ENCODE peak calls at places on chromosomes 16 and 17, in seven cellular contexts. U is stimulated activated CD4-positive, alpha-beta T cell treated with anti-CD3 and anti-CD28 coated beads, Interleukin-1b, Interleukin-23, amount 100 ng/mL, for 24 hours; V is iris pigment epithelial cell; E is testis; O is cardiac muscle cell; W is amniotic stem cell; M is epithelial cell of esophagus. F is an unnamed sample.

GRCh38 chr17:17446666-17447155 is 30.1 kb upstream of the MED9 start:
- DNase-seq in W (no peak), E (no peak), V (no peak), O (no peak), U (no peak), M (no peak), F (no peak)

GRCh38 chr17:956905-957304 is 22.7 kb downstream of the NXN start:
- DNase-seq in O (no peak), M (peak; percentile 96), W (no peak), V (peak; percentile 68), U (no peak), E (no peak), F (peak; percentile 76)

GRCh38 chr17:34633351-34633750 is 54.0 kb downstream of the TMEM132E start:
- DNase-seq in M (no peak), O (no peak), W (no peak), E (no peak), V (no peak), U (no peak), F (no peak)

GRCh38 chr16:64412578-64413280 is 709.1 kb downstream of the CDH11 start:
- DNase-seq in M (peak; percentile 60), E (no peak), W (no peak), U (no peak), O (peak; percentile 12), V (peak; percentile 61), F (peak; percentile 36)

GRCh38 chr17:78672880-78673371 is 95.7 kb upstream of the DNAH17 start:
- DNase-seq in U (no peak), E (no peak), V (peak; percentile 24), M (peak; percentile 18), O (peak; percentile 16), W (no peak), F (no peak)

GRCh38 chr17:79851461-79851817 is 12.2 kb upstream of the CBX4 start:
- DNase-seq in V (no peak), E (no peak), M (peak; percentile 96), U (no peak), O (no peak), W (no peak), F (peak; percentile 86)

GRCh38 chr17:34884597-34884996 is 76.7 kb downstream of the CCT6B start:
- DNase-seq in O (no peak), U (no peak), M (no peak), W (no peak), E (no peak), V (no peak), F (no peak)

GRCh38 chr16:61820398-61820797 is 215.8 kb downstream of the CDH8 start:
- DNase-seq in W (no peak), U (no peak), O (no peak), E (no peak), M (no peak), V (peak; percentile 41), F (no peak)

GRCh38 chr16:31354394-31355291 is at the start of gene ITGAX:
- DNase-seq in V (peak; percentile 55), U (peak; percentile 71), M (peak; percentile 4), E (peak; percentile 62), O (peak; percentile 61), W (no peak), F (peak; percentile 66)

GRCh38 chr16:15976225-15976812 is 26.9 kb downstream of the ABCC1 start:
- DNase-seq in U (no peak), O (no peak), V (no peak), E (no peak), W (no peak), M (peak; percentile 22), F (no peak)

GRCh38 chr17:48492401-48493298 is 38.2 kb downstream of the HOXB1 start:
- DNase-seq in M (peak; percentile 56), V (peak; percentile 67), O (peak; percentile 72), U (peak; percentile 55), E (peak; percentile 53), W (no peak), F (peak; percentile 43)

GRCh38 chr16:31072540-31073072 is 1.4 kb downstream of the ZNF668 start:
- DNase-seq in U (no peak), M (peak; percentile 57), E (no peak), W (no peak), V (peak; percentile 68), O (peak; percentile 48), F (peak; percentile 17)

GRCh38 chr17:347309-347708 is 5.3 kb downstream of the RPH3AL start:
- DNase-seq in E (no peak), U (no peak), W (no peak), M (no peak), O (no peak), V (no peak), F (no peak)

GRCh38 chr16:67563708-67564468 is 1.6 kb downstream of the CTCF start:
- DNase-seq in W (no peak), O (peak; percentile 80), E (no peak), V (peak; percentile 93), U (no peak), M (peak; percentile 88), F (peak; percentile 95)

GRCh38 chr17:9002610-9003354 is 18.5 kb upstream of the NTN1 start:
- DNase-seq in W (no peak), U (no peak), V (no peak), O (peak; percentile 18), M (peak; percentile 23), E (peak; percentile 28), F (no peak)

GRCh38 chr17:30905742-30906100 is 317 bp downstream of the TEFM start:
- DNase-seq in W (no peak), U (no peak), V (no peak), E (no peak), M (no peak), O (peak; percentile 10), F (no peak)

GRCh38 chr17:61647044-61647443 is 56.0 kb upstream of the NACA2 start:
- DNase-seq in O (peak; percentile 15), U (no peak), W (peak; percentile 34), V (peak; percentile 64), E (no peak), M (no peak), F (no peak)

GRCh38 chr17:2151634-2152033 is 96.7 kb downstream of the HIC1 start:
- DNase-seq in W (no peak), M (peak; percentile 46), O (no peak), V (no peak), E (no peak), U (no peak), F (peak; percentile 20)

GRCh38 chr16:68421076-68421475 is 27.2 kb downstream of the SMPD3 start:
- DNase-seq in W (no peak), U (no peak), M (no peak), E (no peak), V (no peak), O (no peak), F (no peak)

GRCh38 chr17:71926746-71927398 is 193.9 kb upstream of the SOX9 start:
- DNase-seq in E (no peak), O (no peak), W (no peak), M (no peak), U (no peak), V (no peak), F (peak; percentile 9)

GRCh38 chr16:68379472-68380347 is 68.6 kb downstream of the SMPD3 start:
- DNase-seq in O (no peak), U (no peak), M (no peak), V (no peak), W (no peak), E (no peak), F (no peak)

GRCh38 chr17:63082273-63082861 is 116.3 kb downstream of the TANC2 start:
- DNase-seq in U (no peak), E (no peak), V (peak; percentile 48), O (peak; percentile 66), W (peak; percentile 3), M (peak; percentile 29), F (peak; percentile 21)

GRCh38 chr16:50547340-50547865 is 793 bp upstream of the NKD1 start:
- DNase-seq in W (no peak), E (peak; percentile 37), V (no peak), O (peak; percentile 10), M (peak; percentile 9), U (peak; percentile 36), F (peak; percentile 9)

GRCh38 chr17:30379303-30380105 is 777 bp downstream of the CPD start:
- DNase-seq in M (peak; percentile 11), E (no peak), W (no peak), U (no peak), V (no peak), O (no peak), F (peak; percentile 27)

GRCh38 chr17:8284126-8284525 is 4.3 kb upstream of the RANGRF start:
- DNase-seq in E (no peak), M (no peak), O (no peak), V (no peak), U (no peak), W (no peak), F (no peak)

GRCh38 chr17:333626-334396 is 18.8 kb downstream of the RPH3AL start:
- DNase-seq in W (no peak), O (peak; percentile 58), M (no peak), E (peak; percentile 91), U (no peak), V (peak; percentile 63), F (no peak)

GRCh38 chr16:15836965-15837611 is 19.7 kb downstream of the MYH11 start:
- DNase-seq in V (no peak), O (no peak), E (no peak), W (no peak), M (no peak), U (no peak), F (no peak)

GRCh38 chr17:32894245-32894644 is 17.3 kb upstream of the MYO1D start:
- DNase-seq in U (no peak), W (no peak), V (no peak), O (no peak), E (no peak), M (peak; percentile 78), F (no peak)

GRCh38 chr16:73890524-73891500 is 405.8 kb upstream of the PSMD7 start:
- DNase-seq in M (peak; percentile 11), V (peak; percentile 7), W (no peak), O (peak; percentile 26), U (no peak), E (no peak), F (no peak)

GRCh38 chr17:81135503-81136283 is 29.6 kb upstream of the PVALEF start:
- DNase-seq in U (no peak), M (no peak), W (no peak), O (no peak), V (no peak), E (no peak), F (no peak)

GRCh38 chr17:792277-792676 is 10.1 kb downstream of the MRM3 start:
- DNase-seq in V (no peak), M (peak; percentile 46), O (no peak), W (no peak), E (no peak), U (no peak), F (no peak)

GRCh38 chr17:10130263-10130662 is 68.1 kb downstream of the GAS7 start:
- DNase-seq in V (no peak), E (no peak), O (peak; percentile 91), U (no peak), M (no peak), W (no peak), F (no peak)

F was measured in MCF 10A.